ENCODE peak calls at places on chromosomes 13 and 19, in eight cellular contexts. N is astrocyte of the spinal cord; I is neuronal stem cell; Y is T-helper 9 cell; T is psoas muscle; P is effector CD4-positive, alpha-beta T cell; Q is RWPE1; J is activated CD4-positive, alpha-beta T cell treated with anti-CD3 and anti-CD28 coated beads for 24 hours. W is an unnamed sample.

GRCh38 chr19:21751379-21751778 is 16.0 kb downstream of the ZNF100 start:
- DNase-seq in Q (no peak), N (peak), J (no peak), Y (no peak), I (no peak), P (no peak), T (no peak), W (no peak)

GRCh38 chr19:44903602-44904425 is 1.8 kb upstream of the APOE start:
- DNase-seq in I (peak), N (peak), P (peak), T (peak), Q (peak), J (peak), Y (peak), W (peak)

GRCh38 chr19:30344446-30345425 is 27.4 kb upstream of the ZNF536 start:
- DNase-seq in Q (no peak), N (no peak), I (no peak), J (no peak), P (no peak), Y (no peak), T (no peak), W (no peak)

GRCh38 chr13:20847298-20847697 is 55.2 kb downstream of the XPO4 start:
- DNase-seq in T (no peak), P (no peak), J (no peak), N (no peak), I (no peak), Y (no peak), Q (no peak), W (no peak)

GRCh38 chr19:44576843-44577565 is 36.4 kb upstream of the IGSF23 start:
- DNase-seq in Q (peak), T (no peak), Y (no peak), J (peak), N (peak), P (no peak), I (no peak), W (peak)

GRCh38 chr13:51435002-51435578 is 17.7 kb downstream of the INTS6 start:
- DNase-seq in I (no peak), Q (no peak), N (peak), J (no peak), T (no peak), P (no peak), Y (no peak), W (peak)

GRCh38 chr13:70386919-70387318 is 278.7 kb upstream of the KLHL1 start:
- DNase-seq in N (no peak), P (no peak), T (peak), J (no peak), Q (no peak), I (no peak), Y (no peak), W (no peak)

GRCh38 chr13:27980280-27980998 is 8.1 kb downstream of the URAD start:
- DNase-seq in N (no peak), I (no peak), T (no peak), Y (no peak), J (no peak), Q (no peak), P (no peak), W (no peak)

GRCh38 chr19:2636897-2637683 is 65.4 kb downstream of the GNG7 start:
- DNase-seq in J (peak), P (peak), Y (peak), N (peak), I (peak), Q (peak), T (peak), W (peak)

GRCh38 chr19:50286443-50286842 is 42.7 kb downstream of the KCNC3 start:
- DNase-seq in I (no peak), P (no peak), Y (no peak), T (no peak), Q (no peak), J (no peak), N (no peak), W (no peak)

GRCh38 chr13:95948646-95949045 is 104.6 kb downstream of the UGGT2 start:
- DNase-seq in J (no peak), T (no peak), I (no peak), Q (no peak), P (no peak), N (peak), Y (no peak), W (peak)

GRCh38 chr13:27851049-27851448 is 58.8 kb downstream of the GSX1 start:
- DNase-seq in I (no peak), N (no peak), J (no peak), Y (no peak), P (no peak), Q (no peak), T (no peak), W (no peak)

GRCh38 chr13:107239213-107239612 is 671.3 kb upstream of the ARGLU1 start:
- DNase-seq in Y (no peak), T (no peak), I (no peak), J (no peak), N (no peak), P (no peak), Q (no peak), W (no peak)

GRCh38 chr13:113554333-113554700 is 30.2 kb upstream of the TFDP1 start:
- DNase-seq in Q (no peak), T (no peak), P (no peak), N (no peak), J (no peak), Y (no peak), I (no peak), W (no peak)

GRCh38 chr13:78610381-78610883 is 7.1 kb upstream of the POU4F1 start:
- DNase-seq in N (no peak), Q (no peak), T (no peak), J (no peak), Y (no peak), P (no peak), I (no peak), W (no peak)

GRCh38 chr13:26718872-26719271 is 41.7 kb downstream of the GPR12 start:
- DNase-seq in J (no peak), I (no peak), N (no peak), Y (no peak), T (no peak), P (no peak), Q (no peak), W (no peak)

GRCh38 chr19:56098731-56099577 is 22.1 kb downstream of the ZNF787 start:
- DNase-seq in Y (no peak), J (no peak), I (no peak), Q (no peak), T (no peak), N (no peak), P (no peak), W (no peak)

GRCh38 chr19:2476451-2477140 is 669 bp downstream of the GADD45B start:
- DNase-seq in I (no peak), Y (peak), N (peak), Q (no peak), J (peak), P (peak), T (peak), W (peak)

GRCh38 chr13:95185851-95186250 is 115.4 kb downstream of the ABCC4 start:
- DNase-seq in Q (no peak), P (peak), N (no peak), Y (peak), T (no peak), J (no peak), I (no peak), W (no peak)

GRCh38 chr13:81171065-81171647 is 830.2 kb upstream of the SPRY2 start:
- DNase-seq in Q (peak), N (peak), P (no peak), Y (no peak), T (no peak), J (no peak), I (peak), W (peak)

GRCh38 chr19:49085020-49085867 is at the start of gene SNRNP70:
- DNase-seq in Q (peak), Y (peak), T (peak), N (peak), P (peak), I (peak), J (peak), W (peak)

GRCh38 chr13:111518161-111518791 is 197.8 kb downstream of the TEX29 start:
- DNase-seq in I (no peak), Q (no peak), Y (no peak), T (no peak), N (no peak), P (no peak), J (no peak), W (no peak)